ENCODE peak calls at places on chromosome 22, in nine cellular contexts. One of them, this sample, is unnamed.

GRCh38 chr22:49896201-49896600 is 22.0 kb downstream of the ALG12 start:
- DNase-seq in PC-3: no peak
- DNase-seq in T-helper 1 cell: no peak
- DNase-seq in sigmoid colon: no peak
- DNase-seq in neuronal stem cell: no peak
- DNase-seq in T1000: no peak
- DNase-seq in cardiac fibroblast: no peak
- DNase-seq in kidney: peak
- DNase-seq in heart left ventricle: no peak
- DNase-seq in this sample: no peak

GRCh38 chr22:43413826-43414225 is 2.0 kb downstream of the MPPED1 start:
- DNase-seq in cardiac fibroblast: no peak
- DNase-seq in T-helper 1 cell: no peak
- DNase-seq in T1000: no peak
- DNase-seq in PC-3: no peak
- DNase-seq in kidney: no peak
- DNase-seq in neuronal stem cell: no peak
- DNase-seq in sigmoid colon: no peak
- DNase-seq in heart left ventricle: no peak
- DNase-seq in this sample: no peak

GRCh38 chr22:30868663-30869385 is 99.8 kb downstream of the MORC2 start:
- DNase-seq in heart left ventricle: peak
- DNase-seq in cardiac fibroblast: peak
- DNase-seq in PC-3: no peak
- DNase-seq in T-helper 1 cell: no peak
- DNase-seq in neuronal stem cell: no peak
- DNase-seq in T1000: no peak
- DNase-seq in kidney: peak
- DNase-seq in sigmoid colon: peak
- DNase-seq in this sample: no peak

GRCh38 chr22:48701296-48702030 is 1126.2 kb downstream of the BRD1 start:
- DNase-seq in T1000: no peak
- DNase-seq in PC-3: no peak
- DNase-seq in heart left ventricle: no peak
- DNase-seq in T-helper 1 cell: no peak
- DNase-seq in neuronal stem cell: no peak
- DNase-seq in sigmoid colon: no peak
- DNase-seq in kidney: peak
- DNase-seq in cardiac fibroblast: no peak
- DNase-seq in this sample: no peak

GRCh38 chr22:23698673-23699235 is 7.9 kb downstream of the RGL4 start:
- DNase-seq in neuronal stem cell: no peak
- DNase-seq in heart left ventricle: no peak
- DNase-seq in cardiac fibroblast: no peak
- DNase-seq in PC-3: no peak
- DNase-seq in T1000: no peak
- DNase-seq in sigmoid colon: no peak
- DNase-seq in kidney: no peak
- DNase-seq in T-helper 1 cell: no peak
- DNase-seq in this sample: no peak

GRCh38 chr22:37632174-37633081 is 7.0 kb upstream of the SH3BP1 start:
- DNase-seq in kidney: no peak
- DNase-seq in sigmoid colon: no peak
- DNase-seq in heart left ventricle: no peak
- DNase-seq in T-helper 1 cell: no peak
- DNase-seq in T1000: no peak
- DNase-seq in neuronal stem cell: no peak
- DNase-seq in cardiac fibroblast: no peak
- DNase-seq in PC-3: no peak
- DNase-seq in this sample: no peak

GRCh38 chr22:27307545-27308279 is 493.8 kb downstream of the MN1 start:
- DNase-seq in cardiac fibroblast: no peak
- DNase-seq in heart left ventricle: no peak
- DNase-seq in neuronal stem cell: no peak
- DNase-seq in T-helper 1 cell: no peak
- DNase-seq in T1000: no peak
- DNase-seq in PC-3: no peak
- DNase-seq in sigmoid colon: no peak
- DNase-seq in kidney: no peak
- DNase-seq in this sample: no peak

GRCh38 chr22:17860220-17860965 is 86.1 kb upstream of the BID start:
- DNase-seq in T-helper 1 cell: no peak
- DNase-seq in T1000: no peak
- DNase-seq in heart left ventricle: no peak
- DNase-seq in kidney: no peak
- DNase-seq in sigmoid colon: no peak
- DNase-seq in neuronal stem cell: no peak
- DNase-seq in PC-3: no peak
- DNase-seq in cardiac fibroblast: no peak
- DNase-seq in this sample: no peak

GRCh38 chr22:26172389-26172990 is 3.2 kb downstream of the SEZ6L start:
- DNase-seq in T-helper 1 cell: no peak
- DNase-seq in heart left ventricle: no peak
- DNase-seq in kidney: no peak
- DNase-seq in sigmoid colon: no peak
- DNase-seq in cardiac fibroblast: peak
- DNase-seq in T1000: no peak
- DNase-seq in PC-3: peak
- DNase-seq in neuronal stem cell: peak
- DNase-seq in this sample: peak

GRCh38 chr22:44702479-44703219 is 645 bp downstream of the PRR5 start:
- DNase-seq in T1000: no peak
- DNase-seq in cardiac fibroblast: peak
- DNase-seq in heart left ventricle: no peak
- DNase-seq in kidney: no peak
- DNase-seq in PC-3: peak
- DNase-seq in neuronal stem cell: peak
- DNase-seq in sigmoid colon: no peak
- DNase-seq in T-helper 1 cell: no peak
- DNase-seq in this sample: peak

GRCh38 chr22:42868751-42869251 is 11.7 kb upstream of the ARFGAP3 start:
- DNase-seq in T1000: no peak
- DNase-seq in sigmoid colon: peak
- DNase-seq in T-helper 1 cell: no peak
- DNase-seq in neuronal stem cell: no peak
- DNase-seq in PC-3: no peak
- DNase-seq in kidney: peak
- DNase-seq in cardiac fibroblast: peak
- DNase-seq in heart left ventricle: peak
- DNase-seq in this sample: no peak

GRCh38 chr22:34281738-34282137 is 361.5 kb upstream of the LARGE1 start:
- DNase-seq in sigmoid colon: no peak
- DNase-seq in kidney: no peak
- DNase-seq in neuronal stem cell: no peak
- DNase-seq in T-helper 1 cell: no peak
- DNase-seq in T1000: no peak
- DNase-seq in heart left ventricle: no peak
- DNase-seq in PC-3: no peak
- DNase-seq in cardiac fibroblast: no peak
- DNase-seq in this sample: no peak